ENCODE peak calls at places on chromosomes 16 and 17, in six cellular contexts. O is astrocyte; U is CD8-positive, alpha-beta T cell; X is dorsolateral prefrontal cortex; G is heart right ventricle; E is transverse colon. Q is an unnamed sample.

GRCh38 chr17:43611230-43611969 is 50.3 kb downstream of the MEOX1 start:
- DNase-seq in E (no peak), O (no peak), X (no peak), U (no peak), G (no peak), Q (no peak)

GRCh38 chr16:22425847-22426246 is 51.4 kb upstream of the CDR2 start:
- DNase-seq in E (no peak), G (no peak), O (no peak), X (no peak), U (no peak), Q (no peak)

GRCh38 chr17:42979511-42980273 is at the start of gene PTGES3L:
- DNase-seq in U (peak; percentile 23), E (peak; percentile 63), G (peak; percentile 51), O (peak; percentile 36), X (peak; percentile 45), Q (peak; percentile 49)

GRCh38 chr17:14205380-14205779 is 31.3 kb downstream of the CDRT15 start:
- DNase-seq in E (no peak), G (no peak), U (no peak), O (no peak), X (no peak), Q (no peak)

GRCh38 chr17:10197362-10197720 is 1.1 kb downstream of the GAS7 start:
- DNase-seq in X (no peak), G (peak; percentile 36), O (no peak), E (no peak), U (no peak), Q (no peak)

GRCh38 chr16:14113344-14113743 is 42.2 kb downstream of the MRTFB start:
- DNase-seq in O (no peak), E (no peak), X (no peak), G (no peak), U (no peak), Q (no peak)

GRCh38 chr17:81412490-81413093 is 17.3 kb downstream of the BAHCC1 start:
- DNase-seq in O (no peak), X (no peak), G (no peak), E (no peak), U (peak; percentile 69), Q (peak; percentile 73)

GRCh38 chr16:81997738-81998137 is 13.5 kb downstream of the SDR42E1 start:
- DNase-seq in O (peak; percentile 84), X (no peak), G (no peak), U (no peak), E (no peak), Q (peak; percentile 80)

GRCh38 chr17:56834380-56835258 is 668 bp downstream of the DGKE start:
- DNase-seq in G (peak; percentile 57), X (peak; percentile 52), U (peak; percentile 71), E (peak; percentile 73), O (peak; percentile 2), Q (peak; percentile 24)

GRCh38 chr17:8300629-8301242 is 5.5 kb upstream of the SLC25A35 start:
- DNase-seq in O (peak; percentile 39), E (peak; percentile 60), X (peak; percentile 71), U (peak; percentile 56), G (peak; percentile 45), Q (peak; percentile 74)

GRCh38 chr17:57524790-57525543 is 220.1 kb downstream of the CCDC182 start:
- DNase-seq in U (no peak), X (no peak), G (no peak), O (no peak), E (no peak), Q (no peak)

GRCh38 chr17:83081561-83082201 is 2.3 kb downstream of the METRNL start:
- DNase-seq in E (peak; percentile 89), U (peak; percentile 53), O (no peak), G (no peak), X (no peak), Q (no peak)

GRCh38 chr16:83762141-83763024 is 45.4 kb upstream of the HSBP1 start:
- DNase-seq in U (no peak), O (no peak), G (no peak), X (no peak), E (no peak), Q (no peak)

GRCh38 chr17:12644623-12645022 is 21.1 kb upstream of the MYOCD start:
- DNase-seq in G (no peak), U (no peak), X (no peak), O (no peak), E (no peak), Q (no peak)

GRCh38 chr17:80422981-80423380 is 8.0 kb downstream of the ENDOV start:
- DNase-seq in O (no peak), E (no peak), G (peak; percentile 59), U (no peak), X (no peak), Q (no peak)

GRCh38 chr16:4680673-4681470 is 12.5 kb upstream of the NUDT16L1 start:
- DNase-seq in X (no peak), U (no peak), E (no peak), O (no peak), G (peak; percentile 79), Q (no peak)

GRCh38 chr17:13931752-13932477 is 137.4 kb upstream of the COX10 start:
- DNase-seq in X (no peak), G (peak; percentile 55), E (peak; percentile 42), O (peak; percentile 47), U (no peak), Q (peak; percentile 37)

GRCh38 chr17:8887834-8888703 is 20.6 kb upstream of the PIK3R6 start:
- DNase-seq in O (peak; percentile 17), X (no peak), E (no peak), U (no peak), G (peak; percentile 54), Q (peak; percentile 31)

GRCh38 chr17:49843774-49844350 is 4.0 kb downstream of the TAC4 start:
- DNase-seq in E (no peak), U (no peak), X (no peak), O (no peak), G (no peak), Q (peak; percentile 30)

GRCh38 chr17:7041607-7042506 is 2.0 kb downstream of the SLC16A11 start:
- DNase-seq in X (no peak), U (peak; percentile 35), E (no peak), G (no peak), O (no peak), Q (no peak)

GRCh38 chr17:57672205-57672632 is 72.9 kb downstream of the CCDC182 start:
- DNase-seq in O (peak; percentile 57), X (no peak), G (no peak), U (peak; percentile 37), E (no peak), Q (peak; percentile 65)

GRCh38 chr17:82940226-82941020 is 100.6 kb upstream of the ZNF750 start:
- DNase-seq in X (peak; percentile 29), E (no peak), G (peak; percentile 4), U (no peak), O (no peak), Q (no peak)

GRCh38 chr16:3023415-3023668 is 400 bp downstream of the HCFC1R1 start:
- DNase-seq in X (no peak), E (no peak), U (no peak), G (no peak), O (no peak), Q (peak; percentile 44)

GRCh38 chr17:68461122-68461539 is 3.8 kb upstream of the WIPI1 start:
- DNase-seq in G (no peak), X (no peak), E (no peak), U (no peak), O (no peak), Q (no peak)

GRCh38 chr17:3916013-3916696 is at the start of gene P2RX1:
- DNase-seq in O (no peak), G (no peak), E (peak; percentile 79), X (no peak), U (peak; percentile 48), Q (peak; percentile 75)

GRCh38 chr16:64012166-64012565 is 1109.7 kb downstream of the CDH11 start:
- DNase-seq in U (no peak), E (no peak), O (peak; percentile 46), X (no peak), G (no peak), Q (peak; percentile 3)

GRCh38 chr16:89700649-89701424 is 668 bp downstream of the SPATA2L start:
- DNase-seq in G (no peak), E (peak; percentile 77), O (no peak), U (peak; percentile 50), X (no peak), Q (peak; percentile 32)
- TF ChIP-seq CTCF in G (no peak), E (no peak), O (no peak), U (peak; percentile 64), X (no peak), Q (no peak)

DNA sequence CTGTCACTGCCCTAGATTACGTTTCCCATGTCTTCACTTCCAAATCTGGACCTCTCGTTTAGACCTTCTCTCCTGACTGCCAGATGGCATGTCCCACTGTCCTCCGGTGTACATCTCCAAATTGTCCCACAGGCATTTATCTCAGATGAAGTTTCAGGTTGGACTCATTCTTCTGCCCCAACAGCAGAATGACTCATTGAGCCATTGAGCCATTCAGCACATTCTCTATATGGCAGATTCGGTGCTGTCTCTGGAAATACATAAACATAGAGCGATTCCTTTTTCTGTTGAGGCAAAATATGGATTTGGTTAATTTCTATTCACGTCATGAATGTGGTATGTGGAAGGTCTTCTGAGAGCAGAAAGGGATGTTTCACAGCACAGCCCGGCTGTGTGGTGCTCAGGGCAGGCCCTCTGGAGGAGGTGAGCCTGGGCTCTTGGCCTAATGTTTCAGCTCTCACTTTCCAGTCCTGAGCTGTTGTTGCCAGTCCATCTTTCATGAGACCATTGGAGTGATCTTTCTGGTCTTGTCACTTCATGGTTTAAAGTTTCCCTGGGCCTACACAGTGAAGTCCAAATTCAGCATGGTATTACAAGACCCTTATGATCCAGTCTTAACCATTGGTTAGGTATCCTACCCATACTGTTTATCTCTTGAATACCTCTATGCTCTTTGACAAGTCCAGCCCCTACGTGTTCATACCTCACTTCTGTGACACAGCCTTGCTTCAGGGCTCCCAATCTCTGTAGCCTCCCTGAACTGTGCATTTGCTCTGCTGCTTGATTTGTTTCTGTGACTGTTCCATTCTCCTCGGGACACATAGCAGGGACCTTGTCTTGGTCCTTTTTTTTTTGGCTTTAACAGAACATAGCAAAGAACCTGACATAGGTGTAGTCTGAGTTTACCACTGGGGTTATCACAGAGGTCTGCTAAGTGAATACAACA is 15.9 kb downstream of the HAPSTR1 start:
- DNase-seq in G (no peak), E (no peak), O (no peak), X (no peak), U (no peak), Q (no peak)
- H3K4me3 ChIP-seq in G (no peak overlapping the region), E (no peak overlapping the region), O (no peak overlapping the region), X (no peak overlapping the region), U (no peak overlapping the region), Q (no peak overlapping the region)

GRCh38 chr16:87880117-87880696 is 10.9 kb upstream of the SLC7A5 start:
- DNase-seq in G (no peak), X (no peak), O (no peak), E (no peak), U (no peak), Q (no peak)

GRCh38 chr16:87878704-87879103 is 9.4 kb upstream of the SLC7A5 start:
- DNase-seq in E (no peak), X (no peak), O (no peak), G (no peak), U (no peak), Q (no peak)

GRCh38 chr16:87881327-87882200 is 12.3 kb upstream of the SLC7A5 start:
- DNase-seq in G (no peak), E (no peak), O (no peak), U (no peak), X (no peak), Q (no peak)

GRCh38 chr16:87874639-87875472 is 5.5 kb upstream of the SLC7A5 start:
- DNase-seq in G (no peak), U (peak; percentile 56), O (no peak), X (no peak), E (no peak), Q (no peak)

GRCh38 chr16:87877942-87878507 is 8.7 kb upstream of the SLC7A5 start:
- DNase-seq in U (no peak), E (no peak), G (no peak), X (no peak), O (no peak), Q (no peak)
- TF ChIP-seq CTCF in U (no peak), E (no peak), G (peak; percentile 23), X (no peak), O (no peak), Q (peak; percentile 11)

GRCh38 chr17:64449545-64449944 is 630 bp downstream of the MILR1 start:
- DNase-seq in O (no peak), G (no peak), U (no peak), X (no peak), E (no peak), Q (peak; percentile 29)
- H3K4me3 ChIP-seq in O (no peak overlapping the region), G (no peak overlapping the region), U (no peak overlapping the region), X (no peak overlapping the region), E (no peak overlapping the region), Q (peak overlapping the region; percentile 47)